ENCODE peak calls at places on chromosomes 6 and 20, in five cellular contexts. V is adrenal gland, J is ovary, X is SK-N-SH, K is esophagus squamous epithelium. Q is an unnamed sample. For H3K27me3, the result is how much of the 10 kb centered on the place peaks cover.

GRCh38 chr6:41426888-41427641 is 91.7 kb downstream of the NCR2 start:
- DNase-seq in V (no peak), J (no peak), X (no peak), K (no peak), Q (peak)

GRCh38 chr20:49981218-49982071 is 1.3 kb upstream of the SNAI1 start:
- DNase-seq in V (no peak), J (no peak), X (no peak), K (no peak), Q (peak)

GRCh38 chr6:105892577-105893262 is 193.4 kb upstream of the PRDM1 start:
- DNase-seq in V (no peak), J (no peak), X (no peak), K (no peak), Q (no peak)

GRCh38 chr20:46073443-46073842 is 16.3 kb downstream of the NCOA5 start:
- DNase-seq in V (no peak), J (no peak), X (no peak), K (no peak), Q (no peak)

GRCh38 chr6:159728552-159728951 is 1.2 kb downstream of the WTAP start:
- DNase-seq in V (no peak), J (no peak), X (no peak), K (no peak), Q (no peak)

GRCh38 chr6:62150048-62150663 is 135.9 kb downstream of the KHDRBS2 start:
- DNase-seq in V (peak), J (no peak), X (peak), K (no peak), Q (peak)

GRCh38 chr6:43477235-43478007 is at the start of gene TJAP1:
- DNase-seq in V (peak), J (peak), X (peak), K (peak), Q (peak)

GRCh38 chr6:41097467-41098090 is 24.8 kb downstream of the NFYA start:
- DNase-seq in V (no peak), J (no peak), X (no peak), K (no peak), Q (no peak)

GRCh38 chr6:52595000-52595795 is 18.3 kb upstream of the TRAM2 start:
- DNase-seq in V (peak), J (peak), X (peak), K (no peak), Q (peak)

GRCh38 chr20:64156136-64156885 is 7.9 kb upstream of the MYT1 start:
- DNase-seq in V (no peak), J (no peak), X (peak), K (no peak), Q (peak)

GRCh38 chr6:1940381-1940780 is 305.0 kb downstream of the GMDS start:
- DNase-seq in V (no peak), J (no peak), X (no peak), K (no peak), Q (no peak)

GRCh38 chr20:33009214-33010132 is 2.0 kb downstream of the BPIFB2 start:
- DNase-seq in V (no peak), J (no peak), X (no peak), K (no peak), Q (no peak)

GRCh38 chr6:24788031-24788665 is 10.6 kb downstream of the ARMH2 start:
- DNase-seq in V (no peak), J (no peak), X (no peak), K (no peak), Q (no peak)

GRCh38 chr6:151351146-151351700 is 40.1 kb downstream of the ZBTB2 start:
- DNase-seq in V (no peak), J (no peak), X (no peak), K (no peak), Q (no peak)

GRCh38 chr6:135179920-135180457 is 1.1 kb upstream of the MYB start:
- DNase-seq in V (no peak), J (no peak), X (no peak), K (no peak), Q (no peak)

GRCh38 chr20:48791666-48792071 is 36.1 kb downstream of the PREX1 start:
- DNase-seq in V (no peak), J (no peak), X (no peak), K (no peak), Q (no peak)

GRCh38 chr20:44407402-44408184 is 52.1 kb downstream of the HNF4A start:
- DNase-seq in V (peak), J (no peak), X (no peak), K (no peak), Q (no peak)

GRCh38 chr6:96939019-96939805 is 14.7 kb downstream of the KLHL32 start:
- DNase-seq in V (peak), J (no peak), X (peak), K (no peak), Q (no peak)

DNA sequence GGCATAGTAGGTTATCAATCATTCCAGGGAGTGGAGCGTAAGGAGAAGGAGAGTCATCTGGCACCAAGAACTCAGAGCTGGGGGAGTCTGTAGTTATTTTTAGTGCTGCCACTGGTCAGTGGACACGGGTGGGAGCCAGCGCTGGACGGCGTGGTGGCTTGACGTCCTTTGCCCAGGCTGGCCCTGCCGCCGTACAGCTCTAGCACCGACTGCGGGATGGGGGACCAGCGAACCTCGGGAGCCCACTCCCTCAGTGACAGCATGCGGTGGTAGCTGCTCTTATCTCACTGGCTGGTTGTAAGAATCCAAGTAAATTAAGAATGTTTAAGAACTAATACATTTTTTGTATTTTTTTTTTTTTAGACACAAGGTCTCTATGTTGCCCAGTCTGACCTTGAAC is 32.5 kb upstream of the RPS6KA2 start:
- DNase-seq in V (no peak), J (no peak), X (no peak), K (no peak), Q (no peak)
- H3K27me3 ChIP-seq in V (under half), J (under half), X (under half), K (under half), Q (under half)

GRCh38 chr6:139373928-139374356 is 506 bp downstream of the CITED2 start:
- DNase-seq in V (no peak), J (no peak), X (no peak), K (no peak), Q (no peak)
- TF ChIP-seq CTCF in V (no peak), J (no peak), X (no peak), K (no peak), Q (no peak)

GRCh38 chr20:61830956-61831355 is 234.7 kb downstream of the TAF4 start:
- DNase-seq in V (no peak), J (no peak), X (no peak), K (no peak), Q (no peak)

GRCh38 chr20:61828891-61829290 is 236.8 kb downstream of the TAF4 start:
- DNase-seq in V (no peak), J (no peak), X (no peak), K (no peak), Q (no peak)

GRCh38 chr20:61830241-61830930 is 235.3 kb downstream of the TAF4 start:
- DNase-seq in V (no peak), J (no peak), X (no peak), K (no peak), Q (no peak)

GRCh38 chr20:61832181-61832580 is 233.5 kb downstream of the TAF4 start:
- DNase-seq in V (no peak), J (no peak), X (no peak), K (no peak), Q (no peak)

DNA sequence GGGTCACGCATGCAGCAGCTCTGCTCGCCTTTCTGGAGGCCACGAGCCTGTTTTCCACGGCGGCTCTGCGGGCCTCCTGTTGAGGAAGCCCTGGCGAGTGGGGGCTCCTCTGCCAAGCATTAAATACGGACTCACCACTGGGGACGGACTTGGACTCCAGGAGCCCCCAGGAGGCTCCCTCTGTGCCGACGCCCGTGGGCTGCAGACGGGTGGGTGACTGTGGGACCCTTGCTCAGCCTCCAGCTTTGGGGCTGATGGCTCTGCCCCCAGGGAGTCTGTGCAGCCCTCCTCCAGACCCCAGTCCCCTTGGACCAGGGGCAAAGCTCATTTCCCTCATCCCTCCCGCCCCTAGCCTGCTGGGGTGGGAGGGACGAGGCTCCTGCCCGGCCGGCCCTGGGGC is 236.2 kb downstream of the TAF4 start:
- DNase-seq in V (no peak), J (no peak), X (no peak), K (no peak), Q (no peak)
- H3K27me3 ChIP-seq in V (under half), J (under half), X (under half), K (under half), Q (under half)

DNA sequence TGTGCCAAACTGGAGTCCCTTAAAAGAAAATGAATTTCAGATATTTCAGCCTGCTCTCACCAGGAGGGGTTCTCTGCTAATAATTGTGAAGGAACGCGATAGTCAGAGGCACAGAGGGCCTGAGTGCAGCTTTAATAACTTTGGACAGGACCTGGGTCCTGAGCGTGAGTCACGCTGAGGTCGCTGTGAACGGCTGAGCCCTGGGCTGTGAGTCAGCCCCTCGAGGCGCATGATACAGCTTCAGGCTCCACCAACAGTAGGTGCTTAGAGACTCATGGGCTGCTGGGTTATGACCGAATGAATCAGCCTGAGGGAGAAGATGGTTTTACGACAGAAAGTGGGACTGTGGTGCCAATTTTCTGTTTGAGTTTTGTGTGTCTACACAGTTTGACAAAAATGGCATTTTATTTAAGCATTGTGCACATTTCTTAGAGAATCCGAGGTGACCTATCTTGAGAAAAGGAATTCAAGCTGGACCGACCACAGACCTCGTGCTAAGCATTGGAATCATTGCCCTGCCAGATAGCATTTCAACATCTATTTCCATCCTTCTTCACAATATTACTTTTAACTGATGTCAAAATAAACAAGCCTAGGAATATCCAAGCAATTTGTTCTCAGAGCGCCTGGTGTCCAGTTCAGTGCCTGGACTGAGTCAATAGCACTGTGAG is 183.0 kb downstream of the THBS2 start:
- DNase-seq in V (peak), J (peak), X (no peak), K (no peak), Q (no peak)
- TF ChIP-seq CTCF in V (no peak), J (no peak), X (peak), K (no peak), Q (no peak)

GRCh38 chr20:61896058-61896961 is 169.4 kb downstream of the TAF4 start:
- DNase-seq in V (no peak), J (peak), X (peak), K (no peak), Q (peak)
- H3K27me3 ChIP-seq in V (under half), J (under half), X (under half), K (half or more), Q (under half)

DNA sequence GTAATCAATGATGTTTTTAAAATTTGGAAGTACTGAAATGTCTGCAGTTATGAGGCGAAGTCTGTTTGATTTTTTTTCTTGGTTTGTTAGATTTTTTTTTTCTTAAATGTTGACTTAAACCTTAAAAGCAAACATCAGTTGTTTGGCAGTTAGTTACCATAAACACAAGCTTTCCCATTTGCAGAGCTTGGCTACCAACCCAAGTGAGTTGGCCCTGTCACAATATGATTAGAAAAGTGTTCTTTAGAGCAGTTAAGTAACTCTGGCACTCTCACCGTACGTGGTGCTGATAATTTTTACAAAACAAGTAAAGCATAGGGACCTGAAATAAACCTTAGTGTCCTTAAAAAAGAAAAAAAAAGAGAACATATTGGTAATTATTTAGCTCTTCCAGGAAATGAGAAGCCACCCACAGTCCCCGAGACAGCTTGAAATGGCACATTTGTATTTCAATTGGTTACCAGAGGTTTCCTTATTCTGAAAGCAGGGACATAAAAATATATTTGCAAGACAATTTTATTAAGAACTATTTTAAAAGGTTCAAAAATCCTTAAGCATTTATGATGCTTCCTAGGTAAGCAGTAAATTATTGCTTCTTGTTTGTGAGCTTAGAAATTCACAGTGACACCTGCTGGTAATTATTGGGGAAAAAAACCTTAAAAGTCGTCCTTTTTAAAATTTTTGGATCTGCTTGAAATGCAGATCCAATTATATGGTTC is 3.9 kb downstream of the HEY2 start:
- DNase-seq in V (no peak), J (no peak), X (no peak), K (no peak), Q (peak)
- TF ChIP-seq CTCF in V (peak), J (no peak), X (peak), K (peak), Q (peak)

GRCh38 chr20:963795-964194 is 38.3 kb downstream of the RSPO4 start:
- DNase-seq in V (no peak), J (no peak), X (no peak), K (no peak), Q (no peak)
- H3K27me3 ChIP-seq in V (under half), J (under half), X (under half), K (half or more), Q (under half)

GRCh38 chr6:36893976-36894932 is 8.5 kb downstream of the C6orf89 start:
- DNase-seq in V (no peak), J (no peak), X (no peak), K (no peak), Q (no peak)

DNA sequence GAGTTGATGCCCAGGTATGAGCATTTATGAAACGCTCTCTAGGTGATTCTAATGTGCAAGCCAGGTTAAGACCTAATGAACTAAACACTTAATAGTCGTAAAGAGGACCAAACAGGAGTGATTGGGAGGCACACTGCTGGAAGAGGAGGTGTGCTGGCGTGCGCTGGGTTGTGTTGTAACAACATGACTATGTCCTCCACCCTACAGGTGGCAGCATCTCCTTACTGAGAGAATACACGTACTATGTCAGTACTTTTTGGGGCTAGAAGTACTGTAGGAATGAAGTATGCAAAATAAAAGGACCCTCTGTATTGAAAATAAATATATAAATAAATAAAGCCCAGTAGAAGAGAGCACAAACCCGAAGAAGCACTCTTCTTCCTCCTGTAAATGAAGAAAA is 11.9 kb downstream of the C6orf89 start:
- DNase-seq in V (peak), J (no peak), X (peak), K (no peak), Q (peak)
- TF ChIP-seq CTCF in V (peak), J (no peak), X (peak), K (peak), Q (peak)